ENCODE peak calls at places on chromosomes 3 and 15, in eight cellular contexts. C is IMR-90, R is K562, Q is glutamatergic neuron, F is transverse colon, Y is hepatocyte, W is progenitor cell of endocrine pancreas, P is endothelial cell. A is an unnamed sample.

GRCh38 chr15:69531302-69532027 is 78.8 kb downstream of the RPLP1 start:
- DNase-seq in Q (no peak), F (no peak), C (no peak), P (no peak), Y (no peak), W (no peak), R (no peak), A (no peak)

GRCh38 chr3:16151109-16151508 is 23.4 kb upstream of the GALNT15 start:
- DNase-seq in P (no peak), Q (no peak), F (peak), W (no peak), Y (peak), C (peak), R (no peak), A (no peak)

GRCh38 chr15:42401544-42402478 is 42.5 kb downstream of the CAPN3 start:
- DNase-seq in P (no peak), Q (no peak), F (no peak), Y (no peak), R (peak), C (no peak), W (no peak), A (no peak)

GRCh38 chr3:195662-196061 is 901 bp upstream of the CHL1 start:
- DNase-seq in R (no peak), W (no peak), Q (no peak), F (no peak), P (no peak), Y (no peak), C (no peak), A (no peak)

GRCh38 chr15:40081691-40082194 is 26.9 kb downstream of the BMF start:
- DNase-seq in Y (peak), F (peak), R (peak), W (peak), Q (no peak), C (peak), P (peak), A (no peak)

GRCh38 chr3:71751602-71752001 is 2.1 kb upstream of the GPR27 start:
- DNase-seq in C (no peak), R (no peak), F (no peak), P (no peak), Y (no peak), Q (no peak), W (no peak), A (no peak)

GRCh38 chr3:30691944-30692343 is 85.5 kb downstream of the TGFBR2 start:
- DNase-seq in W (no peak), Y (no peak), F (no peak), P (no peak), Q (no peak), R (no peak), C (no peak), A (no peak)

GRCh38 chr15:54576303-54576935 is 598.2 kb downstream of the UNC13C start:
- DNase-seq in P (no peak), Y (no peak), C (no peak), F (no peak), R (no peak), Q (no peak), W (no peak), A (no peak)

GRCh38 chr15:56428821-56429458 is 36.0 kb downstream of the MNS1 start:
- DNase-seq in F (no peak), Q (no peak), C (peak), R (peak), P (no peak), W (no peak), Y (peak), A (no peak)

GRCh38 chr3:172087198-172087597 is 47.8 kb downstream of the FNDC3B start:
- DNase-seq in Q (no peak), F (no peak), P (no peak), R (no peak), W (no peak), C (no peak), Y (no peak), A (no peak)

GRCh38 chr3:56801151-56801596 is 575 bp downstream of the ARHGEF3 start:
- DNase-seq in R (no peak), Q (no peak), F (no peak), P (peak), C (no peak), W (no peak), Y (no peak), A (no peak)

GRCh38 chr15:73927476-73928240 is 1.4 kb downstream of the LOXL1 start:
- DNase-seq in P (peak), F (peak), Y (peak), Q (peak), C (peak), R (peak), W (peak), A (peak)

GRCh38 chr3:120174811-120175210 is 80.6 kb upstream of the GSK3B start:
- DNase-seq in R (no peak), F (no peak), Y (no peak), W (no peak), P (no peak), C (no peak), Q (no peak), A (no peak)

GRCh38 chr3:72487946-72488735 is 360.1 kb downstream of the SHQ1 start:
- DNase-seq in Y (no peak), F (no peak), C (peak), Q (no peak), W (no peak), R (no peak), P (no peak), A (no peak)

GRCh38 chr3:100993309-100993708 is at the start of gene ABI3BP:
- DNase-seq in W (no peak), Q (peak), R (no peak), P (peak), Y (peak), F (peak), C (peak), A (no peak)

GRCh38 chr3:153970735-153971347 is 150.3 kb upstream of the ARHGEF26 start:
- DNase-seq in F (no peak), Y (no peak), R (no peak), Q (no peak), C (peak), P (no peak), W (no peak), A (no peak)
- TF ChIP-seq CTCF in F (peak), Y (peak), R (peak), Q (no peak), C (peak), P (no peak), W (peak), A (no peak)

DNA sequence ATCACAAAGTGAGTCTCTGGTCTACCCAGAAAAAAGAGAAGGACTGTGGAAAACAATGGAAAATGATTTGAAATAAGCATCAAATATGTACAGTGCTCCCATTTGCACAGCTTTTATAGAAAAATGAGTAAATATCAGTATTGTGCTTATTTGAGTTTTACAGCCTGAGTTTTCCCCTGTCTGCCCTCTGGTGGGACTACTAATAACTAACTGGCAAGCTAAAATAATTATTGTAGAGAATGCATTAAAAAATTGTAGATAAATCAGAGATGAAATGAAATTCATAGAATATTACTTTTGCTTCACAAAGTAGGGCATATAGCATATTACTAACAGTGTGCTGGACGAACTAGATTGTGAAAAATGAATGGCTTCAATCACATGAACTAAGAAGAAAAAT is 287.1 kb downstream of the NAALADL2 start:
- DNase-seq in Y (peak), Q (no peak), F (no peak), C (peak), W (no peak), R (no peak), P (no peak), A (no peak)
- TF ChIP-seq CTCF in Y (peak), Q (no peak), F (no peak), C (peak), W (peak), R (no peak), P (no peak), A (no peak)

GRCh38 chr3:37984596-37984995 is 6.0 kb upstream of the VILL start:
- DNase-seq in Y (no peak), P (no peak), F (no peak), W (no peak), C (no peak), Q (no peak), R (no peak), A (no peak)

GRCh38 chr3:37984051-37984450 is 6.5 kb upstream of the VILL start:
- DNase-seq in Y (no peak), R (no peak), W (no peak), P (no peak), Q (no peak), C (no peak), F (no peak), A (no peak)

GRCh38 chr3:37987315-37987697 is 3.3 kb upstream of the VILL start:
- DNase-seq in P (no peak), Y (peak), C (no peak), W (no peak), F (no peak), R (peak), Q (no peak), A (no peak)

GRCh38 chr3:37986479-37987314 is 3.9 kb upstream of the VILL start:
- DNase-seq in C (no peak), Q (no peak), F (peak), R (peak), P (peak), Y (peak), W (peak), A (no peak)

GRCh38 chr3:37985637-37986320 is 4.8 kb upstream of the VILL start:
- DNase-seq in Q (no peak), W (no peak), P (no peak), C (peak), R (no peak), F (peak), Y (no peak), A (no peak)
- TF ChIP-seq CTCF in Q (no peak), W (no peak), P (no peak), C (no peak), R (peak), F (no peak), Y (peak), A (no peak)

DNA sequence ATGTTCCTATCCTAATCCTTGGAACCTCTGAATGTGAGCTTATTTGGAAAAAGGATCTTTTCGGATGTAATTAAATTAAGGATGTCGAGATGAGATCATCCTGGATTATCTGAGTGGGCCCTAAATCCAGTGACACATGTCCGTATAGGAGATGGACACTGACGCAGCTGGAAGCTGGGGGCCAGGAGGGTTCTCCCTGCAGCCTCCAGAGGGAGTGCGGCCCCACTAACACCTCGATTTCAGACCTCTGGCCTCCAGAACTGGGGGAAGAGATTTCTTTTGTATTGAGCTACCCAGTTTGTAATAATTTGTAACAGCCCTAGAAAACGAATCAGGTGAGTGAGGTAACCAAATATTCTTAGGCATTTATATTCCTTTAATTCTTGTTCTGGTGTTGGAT is 2.5 kb downstream of the DNAJB8 start:
- DNase-seq in Y (no peak), C (no peak), W (no peak), P (no peak), R (peak), Q (no peak), F (no peak), A (no peak)
- TF ChIP-seq CTCF in Y (no peak), C (no peak), W (no peak), P (no peak), R (peak), Q (no peak), F (no peak), A (no peak)